ENCODE peak calls at places on chromosomes 5 and 9, in four cellular contexts. Y is K562, H is A549, B is HepG2. N is an unnamed sample.

GRCh38 chr9:35340046-35340445 is 149.9 kb upstream of the RUSC2 start:
- DNase-seq in B (no peak), H (no peak), Y (no peak), N (no peak)

GRCh38 chr5:175385691-175386360 is 58.2 kb downstream of the DRD1 start:
- DNase-seq in B (no peak), H (peak; percentile 80), Y (no peak), N (no peak)

GRCh38 chr5:111223790-111224560 is at the start of gene CAMK4:
- DNase-seq in Y (peak; percentile 62), B (peak; percentile 2), H (peak; percentile 18), N (peak; percentile 38)

GRCh38 chr9:131668439-131669233 is 71.2 kb downstream of the RAPGEF1 start:
- DNase-seq in B (peak; percentile 32), Y (peak; percentile 48), H (no peak), N (no peak)

GRCh38 chr9:136960212-136960937 is 8.3 kb downstream of the LCN12 start:
- DNase-seq in Y (no peak), B (no peak), H (no peak), N (no peak)

GRCh38 chr5:179319741-179320281 is 25.4 kb downstream of the ADAMTS2 start:
- DNase-seq in Y (no peak), B (no peak), H (no peak), N (no peak)

GRCh38 chr9:71642043-71642442 is 126.3 kb downstream of the CEMIP2 start:
- DNase-seq in B (no peak), Y (no peak), H (no peak), N (no peak)

GRCh38 chr5:425714-426113 is 17.3 kb upstream of the EXOC3 start:
- DNase-seq in B (no peak), H (peak; percentile 47), Y (no peak), N (no peak)

GRCh38 chr9:126611592-126612328 is 2.0 kb upstream of the LMX1B start:
- DNase-seq in Y (peak; percentile 69), B (peak; percentile 36), H (peak; percentile 75), N (peak; percentile 70)

GRCh38 chr5:130331332-130331731 is 427.1 kb downstream of the CHSY3 start:
- DNase-seq in B (no peak), Y (no peak), H (no peak), N (no peak)

GRCh38 chr5:67817652-67818051 is 397.9 kb upstream of the PIK3R1 start:
- DNase-seq in Y (peak; percentile 15), H (no peak), B (no peak), N (no peak)
- TF ChIP-seq PHF8 in Y (no peak), H (no peak), B (no peak), N (no peak)

GRCh38 chr5:134555889-134556311 is 30.4 kb downstream of the JADE2 start:
- DNase-seq in Y (no peak), H (peak; percentile 90), B (peak; percentile 9), N (peak; percentile 72)
- TF ChIP-seq PHF8 in Y (no peak), H (no peak), B (no peak), N (no peak)

GRCh38 chr9:80885894-80886293 is 803.5 kb downstream of the TLE1 start:
- DNase-seq in B (no peak), H (no peak), Y (no peak), N (peak; percentile 7)
- TF ChIP-seq PHF8 in B (no peak), H (no peak), Y (no peak), N (no peak)

GRCh38 chr9:89891221-89892052 is 286.6 kb downstream of the GADD45G start:
- DNase-seq in H (no peak), Y (no peak), B (no peak), N (no peak)
- TF ChIP-seq PHF8 in H (no peak), Y (no peak), B (no peak), N (no peak)

N was measured in H1.